ENCODE peak calls at places on chromosome 3, in eight cellular contexts. Z is AG04449; F is GM23338; P is HEK293T; B is M059J; Q is Jurkat, Clone E6-1; W is NCI-H1417; C is activated CD4-positive, alpha-beta T cell treated with anti-CD3 and anti-CD28 coated beads, Interleukin-2, amount 10 ng/mL, durations not matched to agents 7 days and 5 days. M is an unnamed sample.

GRCh38 chr3:127698264-127699097 is 25.7 kb downstream of the ABTB1 start:
- DNase-seq in B (no peak), C (no peak), W (no peak), F (no peak), Q (no peak), Z (no peak), P (no peak), M (no peak)

GRCh38 chr3:69499899-69500316 is 114.0 kb upstream of the FRMD4B start:
- DNase-seq in B (peak), W (no peak), P (no peak), F (no peak), Z (no peak), C (no peak), Q (no peak), M (no peak)

GRCh38 chr3:164351126-164351525 is 727.2 kb downstream of the SI start:
- DNase-seq in Q (no peak), P (no peak), C (no peak), W (no peak), B (peak), F (no peak), Z (no peak), M (no peak)

GRCh38 chr3:157159037-157159761 is 748 bp downstream of the CCNL1 start:
- DNase-seq in Z (no peak), Q (peak), F (peak), C (peak), P (peak), W (peak), B (peak), M (peak)

GRCh38 chr3:64152100-64152499 is 73.2 kb downstream of the PRICKLE2 start:
- DNase-seq in P (no peak), F (no peak), W (no peak), Z (no peak), B (peak), Q (no peak), C (no peak), M (no peak)

GRCh38 chr3:127161973-127162579 is 30.9 kb upstream of the PRR23E start:
- DNase-seq in W (no peak), P (no peak), F (no peak), B (no peak), C (no peak), Z (no peak), Q (no peak), M (no peak)

GRCh38 chr3:66480666-66481065 is 20.2 kb downstream of the LRIG1 start:
- DNase-seq in F (no peak), Z (no peak), Q (no peak), W (no peak), C (peak), B (peak), P (no peak), M (no peak)

GRCh38 chr3:72951259-72951722 is 45.3 kb upstream of the PPP4R2 start:
- DNase-seq in Z (no peak), F (no peak), B (peak), Q (peak), C (no peak), P (no peak), W (no peak), M (no peak)

GRCh38 chr3:134326760-134327593 is 47.3 kb downstream of the AMOTL2 start:
- DNase-seq in F (peak), B (peak), C (no peak), P (no peak), Q (no peak), W (no peak), Z (peak), M (peak)

GRCh38 chr3:175885196-175885766 is 1026.1 kb downstream of the NAALADL2 start:
- DNase-seq in C (no peak), B (peak), W (no peak), Z (no peak), P (no peak), F (no peak), Q (no peak), M (no peak)

GRCh38 chr3:45210308-45211038 is 15.6 kb downstream of the TMEM158 start:
- DNase-seq in F (peak), W (no peak), B (peak), Z (no peak), P (peak), Q (peak), C (peak), M (peak)

GRCh38 chr3:196163687-196164493 is 47.3 kb downstream of the ZDHHC19 start:
- DNase-seq in Q (no peak), B (no peak), Z (no peak), P (no peak), C (no peak), W (no peak), F (no peak), M (no peak)